ENCODE peak calls at places on chromosomes 1 and 21, in nine cellular contexts. W is progenitor cell of endocrine pancreas, Y is BE2C, B is tibial nerve, S is heart left ventricle, I is fibroblast of mammary gland, U is kidney epithelial cell, R is OCI-LY7, H is IMR-90. K is an unnamed sample.

GRCh38 chr1:147882535-147882934 is 20.1 kb upstream of the GJA8 start:
- DNase-seq in W (no peak), Y (no peak), B (no peak), S (no peak), I (no peak), U (no peak), R (no peak), H (no peak), K (no peak)

GRCh38 chr1:153393926-153394325 is 3.1 kb upstream of the S100A8 start:
- DNase-seq in W (no peak), Y (no peak), B (no peak), S (no peak), I (no peak), U (no peak), R (no peak), H (no peak), K (no peak)

GRCh38 chr1:21042920-21043605 is 133.6 kb downstream of the EIF4G3 start:
- DNase-seq in W (no peak), Y (no peak), B (no peak), S (no peak), I (peak), U (no peak), R (no peak), H (peak), K (no peak)

GRCh38 chr21:32520885-32521735 is 64.2 kb downstream of the TCP10L start:
- DNase-seq in W (no peak), Y (peak), B (peak), S (peak), I (peak), U (no peak), R (no peak), H (peak), K (no peak)

GRCh38 chr21:45304161-45304830 is 16.6 kb upstream of the POFUT2 start:
- DNase-seq in W (no peak), Y (peak), B (no peak), S (peak), I (no peak), U (no peak), R (no peak), H (no peak), K (no peak)

GRCh38 chr1:233730809-233731208 is 116.9 kb downstream of the KCNK1 start:
- DNase-seq in W (no peak), Y (peak), B (no peak), S (no peak), I (no peak), U (no peak), R (no peak), H (no peak), K (no peak)

GRCh38 chr1:172948457-172948856 is 102.3 kb downstream of the TNFSF18 start:
- DNase-seq in W (no peak), Y (no peak), B (no peak), S (no peak), I (peak), U (no peak), R (no peak), H (peak), K (no peak)

GRCh38 chr1:100100202-100100601 is 32.5 kb downstream of the SASS6 start:
- DNase-seq in W (no peak), Y (no peak), B (no peak), S (no peak), I (no peak), U (no peak), R (no peak), H (peak), K (no peak)

GRCh38 chr21:27631471-27631870 is 664.6 kb upstream of the ADAMTS5 start:
- DNase-seq in W (no peak), Y (no peak), B (no peak), S (no peak), I (no peak), U (no peak), R (no peak), H (peak), K (no peak)

GRCh38 chr1:35726814-35727433 is 8.2 kb upstream of the C1orf216 start:
- DNase-seq in W (peak), Y (peak), B (peak), S (peak), I (peak), U (no peak), R (peak), H (peak), K (peak)

GRCh38 chr1:32334864-32335618 is 992 bp downstream of the MARCKSL1 start:
- DNase-seq in W (no peak), Y (peak), B (no peak), S (peak), I (no peak), U (no peak), R (peak), H (peak), K (peak)

GRCh38 chr21:27683292-27683691 is 716.4 kb upstream of the ADAMTS5 start:
- DNase-seq in W (no peak), Y (no peak), B (no peak), S (no peak), I (no peak), U (no peak), R (no peak), H (no peak), K (no peak)

GRCh38 chr1:207407655-207408256 is 46.4 kb upstream of the CR2 start:
- DNase-seq in W (no peak), Y (no peak), B (no peak), S (no peak), I (peak), U (no peak), R (no peak), H (peak), K (no peak)

GRCh38 chr1:151340870-151341754 is 5.9 kb downstream of the RFX5 start:
- DNase-seq in W (peak), Y (peak), B (peak), S (peak), I (peak), U (no peak), R (peak), H (peak), K (peak)

GRCh38 chr1:203796223-203796747 is 862 bp downstream of the ZBED6 start:
- DNase-seq in W (no peak), Y (peak), B (peak), S (peak), I (peak), U (no peak), R (no peak), H (peak), K (peak)

GRCh38 chr21:22597660-22598255 is 1599.5 kb downstream of the NCAM2 start:
- DNase-seq in W (no peak), Y (no peak), B (no peak), S (no peak), I (no peak), U (no peak), R (no peak), H (no peak), K (no peak)

GRCh38 chr1:234520908-234521801 is 42.2 kb upstream of the TARBP1 start:
- DNase-seq in W (no peak), Y (no peak), B (no peak), S (no peak), I (no peak), U (no peak), R (no peak), H (no peak), K (no peak)

GRCh38 chr1:64246294-64246917 is 43.0 kb downstream of the UBE2U start:
- DNase-seq in W (no peak), Y (no peak), B (no peak), S (no peak), I (peak), U (no peak), R (peak), H (peak), K (peak)

GRCh38 chr1:64248065-64248464 is 44.6 kb downstream of the UBE2U start:
- DNase-seq in W (no peak), Y (no peak), B (no peak), S (no peak), I (no peak), U (no peak), R (no peak), H (no peak), K (no peak)

DNA sequence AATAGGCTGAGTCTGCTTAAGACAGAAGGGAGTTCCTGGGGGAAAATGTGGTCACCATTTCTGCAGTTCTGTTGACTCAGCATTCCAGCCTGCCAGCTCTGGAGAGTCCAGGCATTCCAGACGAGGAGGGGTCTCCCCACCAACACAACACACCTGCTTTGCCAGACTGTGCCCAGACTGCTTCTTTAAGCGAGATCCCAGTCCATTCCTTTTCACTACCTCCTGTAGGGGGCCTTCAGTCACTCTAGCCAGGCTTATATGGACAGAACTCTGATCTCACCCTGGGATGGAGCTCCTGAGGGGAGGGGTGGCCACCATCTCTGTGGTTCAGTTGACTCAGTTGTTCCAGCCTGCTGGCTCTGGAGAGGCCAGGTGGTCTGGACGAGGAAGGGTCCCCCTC is 48.5 kb downstream of the UBE2U start:
- DNase-seq in W (no peak), Y (no peak), B (no peak), S (no peak), I (no peak), U (no peak), R (no peak), H (no peak), K (no peak)
- TF ChIP-seq CTCF in W (peak), Y (peak), B (no peak), S (no peak), I (peak), U (no peak), R (no peak), H (no peak), K (no peak)

DNA sequence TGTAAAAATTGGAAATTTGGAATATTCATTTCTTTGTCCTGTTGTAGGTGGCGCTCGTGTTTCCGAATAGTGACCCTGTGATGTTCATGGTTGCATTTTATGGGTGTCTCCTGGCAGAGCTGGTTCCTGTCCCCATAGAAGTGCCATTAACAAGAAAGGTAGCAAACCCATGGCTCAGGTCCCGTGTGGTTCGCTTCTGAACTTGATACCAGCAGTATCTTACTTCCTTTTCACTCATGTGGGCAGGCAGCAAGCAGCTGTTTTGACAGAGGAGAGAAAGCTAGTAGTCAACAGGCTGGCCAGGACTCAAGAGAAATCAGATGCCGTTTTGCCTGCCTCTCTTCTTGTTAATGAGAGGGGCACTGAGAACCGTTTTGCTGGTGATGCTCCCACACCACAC is 72.8 kb downstream of the S100B start:
- DNase-seq in W (no peak), Y (no peak), B (no peak), S (no peak), I (no peak), U (no peak), R (no peak), H (no peak), K (no peak)
- TF ChIP-seq CTCF in W (no peak), Y (no peak), B (no peak), S (no peak), I (no peak), U (no peak), R (no peak), H (no peak), K (no peak)

DNA sequence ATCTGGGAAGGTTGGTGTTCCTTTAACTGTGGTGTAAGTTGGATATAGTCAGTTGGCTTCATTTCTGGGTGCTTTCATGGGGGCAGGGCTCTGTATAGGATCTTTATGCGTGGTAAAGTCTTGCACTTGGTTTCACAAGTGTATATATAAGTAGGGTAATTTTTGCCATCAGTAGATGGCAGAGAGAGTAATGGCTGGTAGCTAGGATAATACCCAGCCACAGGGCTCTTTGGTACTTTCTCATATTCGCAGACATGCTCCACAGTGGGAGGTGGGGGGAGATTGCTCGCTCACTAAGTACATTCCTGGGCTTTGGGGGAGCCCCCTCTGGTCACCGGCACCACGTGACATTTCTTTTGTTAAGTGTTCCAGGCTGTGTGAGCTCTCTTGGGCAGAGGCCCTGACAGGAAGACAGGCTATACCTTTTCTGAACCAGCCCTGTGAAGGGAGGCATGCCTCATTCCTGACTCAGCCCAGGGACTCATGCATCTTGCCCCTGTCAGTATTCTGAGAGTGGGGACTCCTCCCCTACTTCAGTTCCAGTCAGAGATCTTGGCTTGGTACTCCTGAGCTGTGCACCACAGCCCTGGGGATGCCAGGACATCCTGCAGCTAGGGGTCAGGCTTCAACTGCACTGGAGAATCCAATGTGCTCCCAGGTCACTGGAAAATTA is 37.6 kb downstream of the FCRL2 start:
- DNase-seq in W (no peak), Y (no peak), B (no peak), S (no peak), I (no peak), U (no peak), R (no peak), H (no peak), K (no peak)
- TF ChIP-seq CTCF in W (no peak), Y (no peak), B (no peak), S (no peak), I (no peak), U (no peak), R (no peak), H (no peak), K (peak)

GRCh38 chr1:15702722-15703550 is 18.8 kb downstream of the PLEKHM2 start:
- DNase-seq in W (no peak), Y (no peak), B (peak), S (peak), I (peak), U (no peak), R (no peak), H (peak), K (no peak)
- TF ChIP-seq CTCF in W (no peak), Y (peak), B (peak), S (no peak), I (peak), U (peak), R (peak), H (peak), K (no peak)

DNA sequence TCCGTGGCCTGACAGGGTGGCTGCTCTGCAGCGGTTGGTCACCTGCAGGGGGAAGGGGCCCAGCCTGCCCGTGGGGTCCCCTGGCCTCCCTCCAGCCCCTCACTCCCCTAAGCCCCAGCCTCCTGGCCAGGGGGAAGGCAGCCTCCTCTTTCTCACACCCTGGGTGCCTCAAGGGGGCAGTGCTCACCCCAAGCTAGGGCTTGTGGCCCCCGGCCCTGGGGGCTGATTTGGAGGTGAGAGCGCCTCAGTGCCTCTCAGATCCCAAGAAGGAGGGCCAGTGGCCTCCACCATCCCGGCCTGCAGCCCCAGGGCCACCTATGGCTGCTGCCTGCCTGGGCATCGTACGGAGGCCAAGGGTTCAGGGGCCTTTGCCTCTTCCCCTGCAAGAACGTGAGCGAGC is 66.4 kb upstream of the TTC34 start:
- DNase-seq in W (no peak), Y (no peak), B (no peak), S (no peak), I (no peak), U (no peak), R (no peak), H (no peak), K (no peak)
- TF ChIP-seq CTCF in W (no peak), Y (no peak), B (no peak), S (no peak), I (no peak), U (no peak), R (peak), H (no peak), K (no peak)

GRCh38 chr1:60850084-60850483 is 232.3 kb upstream of the NFIA start:
- DNase-seq in W (no peak), Y (no peak), B (no peak), S (no peak), I (no peak), U (no peak), R (no peak), H (no peak), K (no peak)

GRCh38 chr1:60847855-60848582 is 234.3 kb upstream of the NFIA start:
- DNase-seq in W (no peak), Y (peak), B (no peak), S (no peak), I (no peak), U (no peak), R (no peak), H (no peak), K (no peak)

GRCh38 chr1:60849401-60849800 is 233.0 kb upstream of the NFIA start:
- DNase-seq in W (no peak), Y (no peak), B (no peak), S (no peak), I (no peak), U (no peak), R (no peak), H (no peak), K (no peak)

DNA sequence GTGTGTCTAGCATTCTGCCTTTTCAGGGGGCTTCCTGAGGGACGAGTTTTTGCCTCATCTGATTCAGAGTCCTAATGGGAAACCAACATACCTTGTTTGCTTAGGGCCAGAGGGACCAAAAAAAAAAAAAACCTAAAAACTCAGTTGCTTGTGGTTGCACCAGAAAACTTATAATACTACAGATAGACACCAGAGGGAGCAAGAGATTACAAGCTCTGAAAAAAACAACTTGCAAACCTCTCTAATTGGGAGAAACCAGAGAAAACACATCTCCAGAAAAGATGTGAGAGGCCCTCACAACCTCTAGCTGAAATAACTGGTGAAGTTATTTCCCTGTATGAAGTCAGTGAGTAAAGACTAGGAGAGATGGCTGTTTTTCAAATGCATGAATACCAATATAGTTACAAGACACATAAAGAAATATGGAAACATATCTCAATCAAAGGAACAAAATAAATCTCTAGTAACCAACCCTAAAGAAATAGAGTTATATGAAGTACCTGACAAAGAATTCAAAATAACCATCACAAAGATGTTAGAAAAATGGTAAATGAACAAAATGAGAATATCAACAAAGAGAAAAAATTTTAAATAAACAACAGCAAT is 233.7 kb upstream of the NFIA start:
- DNase-seq in W (no peak), Y (no peak), B (no peak), S (no peak), I (peak), U (no peak), R (peak), H (peak), K (no peak)
- TF ChIP-seq CTCF in W (peak), Y (peak), B (peak), S (peak), I (peak), U (peak), R (peak), H (peak), K (peak)

K was measured in GM20000.